ENCODE peak calls at places on chromosomes 7 and 10, in ten cellular contexts. D is stimulated activated naive CD4-positive, alpha-beta T cell; U is posterior vena cava; C is heart left ventricle; S is GM12878; Z is naive thymus-derived CD8-positive, alpha-beta T cell; V is body of pancreas; N is neural crest cell; Y is NCI-H460; W is stimulated activated CD8-positive, alpha-beta memory T cell treated with anti-CD3 and anti-CD28 coated beads, Interleukin-7, amount 100 ng/mL, for 1 hour. J is an unnamed sample.

GRCh38 chr7:13032524-13032923 is 345.1 kb downstream of the ARL4A start:
- DNase-seq in D (no peak), U (no peak), C (no peak), S (no peak), Z (no peak), V (peak; percentile 5), N (no peak), Y (no peak), W (no peak), J (no peak)

GRCh38 chr7:90412458-90413184 is 9.4 kb downstream of the CLDN12 start:
- DNase-seq in D (no peak), U (no peak), C (no peak), S (no peak), Z (no peak), V (peak; percentile 58), N (no peak), Y (peak; percentile 13), W (no peak), J (peak; percentile 37)

GRCh38 chr10:75140246-75140645 is 28.8 kb downstream of the SAMD8 start:
- DNase-seq in D (no peak), U (no peak), C (no peak), S (no peak), Z (no peak), V (no peak), N (no peak), Y (no peak), W (no peak), J (no peak)

GRCh38 chr10:60351191-60351853 is 38.4 kb downstream of the ANK3 start:
- DNase-seq in D (no peak), U (no peak), C (no peak), S (peak; percentile 40), Z (no peak), V (no peak), N (no peak), Y (no peak), W (no peak), J (no peak)

GRCh38 chr7:154853727-154854095 is 149.2 kb downstream of the PAXIP1 start:
- DNase-seq in D (no peak), U (no peak), C (no peak), S (no peak), Z (no peak), V (no peak), N (no peak), Y (no peak), W (no peak), J (no peak)

GRCh38 chr10:129059977-129060376 is 407.1 kb upstream of the MGMT start:
- DNase-seq in D (no peak), U (no peak), C (no peak), S (no peak), Z (no peak), V (no peak), N (no peak), Y (no peak), W (no peak), J (no peak)

GRCh38 chr7:20329389-20330175 is 1.1 kb upstream of the ITGB8 start:
- DNase-seq in D (no peak), U (peak; percentile 83), C (peak; percentile 47), S (peak; percentile 76), Z (no peak), V (peak; percentile 79), N (peak; percentile 54), Y (peak; percentile 82), W (no peak), J (peak; percentile 72)

GRCh38 chr7:96321670-96322372 is at the start of gene SLC25A13:
- DNase-seq in D (peak; percentile 32), U (peak; percentile 98), C (peak; percentile 94), S (peak; percentile 40), Z (peak; percentile 77), V (peak; percentile 95), N (peak; percentile 73), Y (peak; percentile 87), W (peak; percentile 21), J (peak; percentile 98)

GRCh38 chr10:61319550-61320256 is 133.5 kb downstream of the TMEM26 start:
- DNase-seq in D (no peak), U (no peak), C (no peak), S (no peak), Z (no peak), V (no peak), N (no peak), Y (no peak), W (no peak), J (no peak)

GRCh38 chr7:44150466-44150832 is 9.3 kb upstream of the MYL7 start:
- DNase-seq in D (no peak), U (peak; percentile 58), C (no peak), S (peak; percentile 23), Z (peak; percentile 51), V (no peak), N (no peak), Y (no peak), W (no peak), J (no peak)

J was measured in upper lobe of left lung.